ENCODE peak calls at places on chromosomes 3 and 15, in five cellular contexts. D, R, L, I and Y are unnamed samples.

GRCh38 chr3:35088943-35089342 is 550.4 kb upstream of the ARPP21 start:
- DNase-seq in D (no peak), R (no peak), L (no peak), I (no peak), Y (no peak)

GRCh38 chr3:193029800-193030199 is 112.1 kb upstream of the MB21D2 start:
- DNase-seq in D (no peak), R (no peak), L (no peak), I (no peak), Y (no peak)

GRCh38 chr15:71226536-71227455 is 111.5 kb downstream of the THSD4 start:
- DNase-seq in D (no peak), R (no peak), L (no peak), I (no peak), Y (no peak)

GRCh38 chr3:58824285-58824684 is 157.7 kb upstream of the FAM3D start:
- DNase-seq in D (peak; percentile 36), R (peak; percentile 65), L (no peak), I (no peak), Y (no peak)

GRCh38 chr3:172776049-172776717 is 25.7 kb downstream of the ECT2 start:
- DNase-seq in D (peak; percentile 48), R (peak; percentile 18), L (no peak), I (no peak), Y (no peak)

GRCh38 chr15:92161039-92161670 is 232.5 kb upstream of the ST8SIA2 start:
- DNase-seq in D (no peak), R (no peak), L (no peak), I (no peak), Y (no peak)

GRCh38 chr3:49422379-49423248 is at the start of gene AMT:
- DNase-seq in D (peak; percentile 72), R (peak; percentile 43), L (peak; percentile 60), I (no peak), Y (no peak)

GRCh38 chr3:68705695-68706429 is 226.5 kb downstream of the TAFA4 start:
- DNase-seq in D (no peak), R (no peak), L (peak; percentile 77), I (peak; percentile 11), Y (no peak)

GRCh38 chr15:90947577-90948357 is 6.9 kb upstream of the RCCD1 start:
- DNase-seq in D (no peak), R (no peak), L (no peak), I (no peak), Y (no peak)

DNA sequence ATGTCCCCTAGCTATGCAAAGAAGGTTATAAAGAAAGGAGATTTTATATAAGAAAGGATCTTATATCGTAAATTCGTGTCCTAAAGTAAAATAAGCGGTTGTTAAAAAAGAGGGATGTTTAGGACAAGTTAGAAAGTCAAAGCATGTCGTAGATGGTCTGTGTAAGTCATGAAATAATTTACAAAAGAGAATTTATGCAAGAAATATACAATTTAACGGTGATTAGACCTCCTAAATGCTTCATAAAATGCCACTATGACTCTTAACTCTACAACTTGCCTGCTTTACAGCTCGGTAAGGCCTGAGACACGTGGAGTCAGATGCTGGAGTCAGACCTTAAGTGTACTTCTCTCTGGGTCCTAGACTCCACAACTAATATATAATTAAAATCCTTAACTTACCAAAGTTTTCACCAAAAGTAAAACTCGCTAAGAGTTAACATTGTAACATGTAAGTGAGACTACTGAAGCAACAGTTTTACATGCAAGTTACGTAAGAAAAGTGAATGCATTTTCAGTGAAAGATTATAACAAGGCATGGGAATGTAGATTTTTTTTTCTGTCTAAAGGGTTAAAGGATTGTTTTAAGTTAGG is 13.3 kb upstream of the SRPRB start:
- DNase-seq in D (peak; percentile 11), R (peak; percentile 3), L (no peak), I (no peak), Y (no peak)
- H3K9me3 ChIP-seq in D (peaks cover 34% of the 10 kb centered on the region), R (no peaks in the 10 kb centered on the region), L (peaks cover 6% of the 10 kb centered on the region), I (peaks cover 5% of the 10 kb centered on the region), Y (peaks cover 3% of the 10 kb centered on the region)

GRCh38 chr3:26193558-26193957 is 403.7 kb downstream of the OXSM start:
- DNase-seq in D (no peak), R (no peak), L (no peak), I (no peak), Y (no peak)

GRCh38 chr3:26191556-26191955 is 401.7 kb downstream of the OXSM start:
- DNase-seq in D (no peak), R (no peak), L (no peak), I (no peak), Y (no peak)
- H3K9me3 ChIP-seq in D (peaks cover 23% of the 10 kb centered on the region), R (no peaks in the 10 kb centered on the region), L (no peaks in the 10 kb centered on the region), I (peaks cover 6% of the 10 kb centered on the region), Y (no peaks in the 10 kb centered on the region)

DNA sequence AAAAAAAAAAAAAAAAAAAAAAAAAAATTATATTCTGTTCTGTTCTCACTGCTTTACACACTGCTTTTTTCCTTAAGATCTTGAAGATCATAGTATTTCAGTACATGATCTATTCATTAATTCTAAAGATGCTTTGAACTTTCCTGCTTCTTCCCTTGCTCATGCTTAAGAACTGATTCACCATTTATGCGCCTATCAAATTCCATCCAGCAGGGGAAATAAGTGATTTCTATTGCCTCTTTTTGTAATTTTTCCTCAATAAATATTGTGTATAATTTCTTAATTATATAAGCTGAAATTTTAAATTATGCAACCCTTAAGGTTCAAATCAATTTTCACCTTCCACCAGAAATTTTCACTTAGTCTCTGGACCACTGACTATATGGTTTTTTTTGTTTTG is 10.6 kb downstream of the DENND6A start:
- DNase-seq in D (no peak), R (peak; percentile 23), L (no peak), I (no peak), Y (no peak)
- H3K9me3 ChIP-seq in D (no peaks in the 10 kb centered on the region), R (no peaks in the 10 kb centered on the region), L (no peaks in the 10 kb centered on the region), I (no peaks in the 10 kb centered on the region), Y (no peaks in the 10 kb centered on the region)

DNA sequence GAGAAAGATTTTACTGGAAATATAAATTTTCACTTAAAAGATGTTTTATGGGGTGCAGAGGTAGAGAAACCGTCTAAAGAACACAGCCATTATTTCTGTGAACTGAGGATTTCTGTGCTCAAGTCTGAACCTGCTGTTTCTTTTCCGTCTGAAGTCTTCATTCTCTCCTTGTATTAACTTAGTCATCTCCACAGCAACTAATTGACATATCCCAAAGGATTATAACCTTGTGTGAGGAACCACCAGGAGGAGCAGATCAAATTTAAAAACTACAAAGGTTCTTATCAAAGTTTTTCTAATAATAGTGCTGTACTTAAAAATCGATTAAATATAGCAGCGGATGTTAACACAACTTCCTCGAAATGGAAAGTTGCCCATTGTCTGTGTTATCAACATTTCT is 31.1 kb upstream of the ICE2 start:
- DNase-seq in D (no peak), R (no peak), L (no peak), I (no peak), Y (no peak)
- H3K9me3 ChIP-seq in D (no peaks in the 10 kb centered on the region), R (no peaks in the 10 kb centered on the region), L (no peaks in the 10 kb centered on the region), I (no peaks in the 10 kb centered on the region), Y (no peaks in the 10 kb centered on the region)